ENCODE peak calls at places on chromosome 3, in nine cellular contexts. D, T, Q, R, A, K, F, Y and O are unnamed samples.
A peak's percentile ranks its signal among the peaks of the same experiment; 100 is the strongest.

GRCh38 chr3:57948782-57949242 is 59.4 kb upstream of the FLNB start:
- DNase-seq in F (no peak), K (peak; percentile 8), R (no peak), A (no peak), Y (peak; percentile 52), Q (no peak), T (no peak), D (peak; percentile 64), O (no peak)

GRCh38 chr3:155908605-155909004 is 38.2 kb downstream of the GMPS start:
- DNase-seq in D (no peak), T (no peak), A (no peak), R (no peak), Y (no peak), Q (no peak), K (no peak), F (no peak), O (no peak)

GRCh38 chr3:129022114-129022994 is 21.2 kb downstream of the EFCC1 start:
- DNase-seq in A (peak; percentile 61), Y (no peak), R (peak; percentile 91), D (peak; percentile 96), Q (peak; percentile 53), K (peak; percentile 69), T (no peak), F (no peak), O (no peak)

GRCh38 chr3:153621988-153622387 is 460.0 kb downstream of the RAP2B start:
- DNase-seq in D (no peak), R (no peak), Q (no peak), A (no peak), T (no peak), Y (no peak), F (no peak), K (no peak), O (peak; percentile 52)

GRCh38 chr3:155701882-155702465 is 42.9 kb downstream of the PLCH1 start:
- DNase-seq in A (peak; percentile 65), R (no peak), Q (peak; percentile 8), D (no peak), K (no peak), Y (no peak), T (no peak), F (peak; percentile 6), O (peak; percentile 57)

GRCh38 chr3:23959147-23959900 is 14.2 kb downstream of the NR1D2 start:
- DNase-seq in K (no peak), T (no peak), A (peak; percentile 94), Q (peak; percentile 72), R (no peak), F (peak; percentile 40), D (no peak), Y (no peak), O (peak; percentile 93)

GRCh38 chr3:127172670-127173515 is 20.0 kb upstream of the PRR23E start:
- DNase-seq in R (no peak), Q (peak; percentile 21), F (peak; percentile 47), A (peak; percentile 78), T (no peak), D (no peak), Y (peak; percentile 77), K (no peak), O (peak; percentile 14)

GRCh38 chr3:180882115-180882514 is 30.4 kb upstream of the FXR1 start:
- DNase-seq in Y (no peak), K (no peak), T (no peak), Q (no peak), D (no peak), F (no peak), R (no peak), A (no peak), O (no peak)

GRCh38 chr3:48507256-48508061 is 3.5 kb upstream of the SHISA5 start:
- DNase-seq in Y (peak; percentile 95), T (peak; percentile 68), K (peak; percentile 60), D (no peak), F (peak; percentile 29), Q (no peak), R (peak; percentile 40), A (peak; percentile 55), O (peak; percentile 85)

GRCh38 chr3:89503891-89504391 is 396.5 kb downstream of the EPHA3 start:
- DNase-seq in F (no peak), K (no peak), Q (no peak), R (no peak), Y (no peak), D (no peak), T (no peak), A (no peak), O (no peak)

GRCh38 chr3:170055209-170055608 is 17.4 kb downstream of the GPR160 start:
- DNase-seq in R (no peak), Y (no peak), A (peak; percentile 44), Q (no peak), K (no peak), F (peak; percentile 23), D (no peak), T (no peak), O (peak; percentile 65)

GRCh38 chr3:25604107-25604805 is 60.5 kb downstream of the TOP2B start:
- DNase-seq in A (peak; percentile 83), K (no peak), D (no peak), Y (no peak), Q (peak; percentile 33), R (no peak), T (no peak), F (peak; percentile 85), O (peak; percentile 54)

GRCh38 chr3:187042874-187043458 is 96.3 kb downstream of the RPL39L start:
- DNase-seq in F (no peak), A (no peak), R (no peak), D (no peak), T (no peak), Y (no peak), Q (no peak), K (no peak), O (no peak)

GRCh38 chr3:100335137-100335833 is 728 bp downstream of the NIT2 start:
- DNase-seq in A (peak; percentile 30), Q (no peak), D (no peak), T (no peak), R (peak; percentile 30), Y (peak; percentile 67), K (peak; percentile 51), F (no peak), O (peak; percentile 45)

GRCh38 chr3:193464889-193465288 is 86.3 kb upstream of the ATP13A5 start:
- DNase-seq in Q (no peak), F (no peak), A (no peak), T (no peak), K (no peak), D (no peak), R (no peak), Y (no peak), O (no peak)

GRCh38 chr3:160665784-160666526 is 11.0 kb upstream of the ARL14 start:
- DNase-seq in Q (peak; percentile 69), K (no peak), D (no peak), A (peak; percentile 94), F (peak; percentile 85), R (no peak), T (no peak), Y (no peak), O (peak; percentile 84)

DNA sequence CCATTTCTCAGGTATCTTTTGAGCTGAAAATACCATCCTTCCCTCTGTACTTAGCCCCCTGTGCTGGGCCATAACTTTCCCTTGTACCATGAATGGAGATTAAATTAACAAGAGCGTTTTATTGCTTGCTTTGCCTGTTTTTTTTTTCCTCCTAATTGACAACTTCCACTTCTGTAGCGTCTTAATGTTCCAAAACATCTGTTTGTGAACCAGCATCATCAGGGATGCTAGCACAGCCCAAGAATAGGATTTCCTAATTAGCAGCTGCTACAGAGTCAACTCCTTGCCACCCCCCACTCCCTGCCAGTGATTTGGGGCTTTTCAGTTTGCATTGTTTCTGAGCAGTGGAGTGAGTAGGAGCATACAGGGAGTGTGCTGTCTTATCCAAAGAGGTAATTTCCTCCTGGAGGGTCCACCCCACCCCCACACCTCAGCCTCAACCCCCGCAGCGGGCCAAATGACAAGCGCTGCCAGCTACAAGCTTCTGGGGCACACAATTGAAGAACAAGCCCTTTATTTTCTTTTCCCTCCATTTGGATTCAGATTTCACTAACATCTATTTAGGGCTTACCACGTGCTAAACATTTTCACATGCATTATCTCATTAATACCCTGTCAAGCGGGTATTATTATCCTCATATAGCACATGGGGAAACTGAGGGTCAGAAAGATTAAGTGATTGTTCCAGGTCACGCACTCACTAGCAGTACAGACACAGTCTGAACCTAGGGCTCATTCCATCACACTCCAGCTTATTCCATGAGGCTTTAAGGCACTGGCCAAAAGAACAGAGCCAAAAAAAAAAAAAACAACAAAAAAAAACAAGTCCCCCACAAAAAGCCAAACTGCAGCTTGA is 16.5 kb downstream of the HEG1 start:
- DNase-seq in D (no peak), Y (peak; percentile 73), T (no peak), Q (no peak), F (no peak), R (no peak), K (no peak), A (no peak), O (no peak)
- H3K4me3 ChIP-seq in D (no peak overlapping the region), Y (peak overlapping the region; percentile 64), T (no peak overlapping the region), Q (no peak overlapping the region), F (no peak overlapping the region), R (no peak overlapping the region), K (no peak overlapping the region), A (no peak overlapping the region), O (no peak overlapping the region)

GRCh38 chr3:72919520-72919919 is 31.7 kb downstream of the GXYLT2 start:
- DNase-seq in D (no peak), A (no peak), K (no peak), F (no peak), Y (no peak), R (no peak), T (no peak), Q (no peak), O (no peak)

GRCh38 chr3:72924055-72924454 is 36.2 kb downstream of the GXYLT2 start:
- DNase-seq in A (no peak), Q (no peak), Y (peak; percentile 58), K (no peak), T (no peak), F (no peak), D (no peak), R (no peak), O (no peak)
- TF ChIP-seq CTCF in A (no peak), Q (no peak), Y (peak; percentile 68), K (no peak), T (no peak), F (peak; percentile 34), D (no peak), R (no peak), O (peak; percentile 8)

DNA sequence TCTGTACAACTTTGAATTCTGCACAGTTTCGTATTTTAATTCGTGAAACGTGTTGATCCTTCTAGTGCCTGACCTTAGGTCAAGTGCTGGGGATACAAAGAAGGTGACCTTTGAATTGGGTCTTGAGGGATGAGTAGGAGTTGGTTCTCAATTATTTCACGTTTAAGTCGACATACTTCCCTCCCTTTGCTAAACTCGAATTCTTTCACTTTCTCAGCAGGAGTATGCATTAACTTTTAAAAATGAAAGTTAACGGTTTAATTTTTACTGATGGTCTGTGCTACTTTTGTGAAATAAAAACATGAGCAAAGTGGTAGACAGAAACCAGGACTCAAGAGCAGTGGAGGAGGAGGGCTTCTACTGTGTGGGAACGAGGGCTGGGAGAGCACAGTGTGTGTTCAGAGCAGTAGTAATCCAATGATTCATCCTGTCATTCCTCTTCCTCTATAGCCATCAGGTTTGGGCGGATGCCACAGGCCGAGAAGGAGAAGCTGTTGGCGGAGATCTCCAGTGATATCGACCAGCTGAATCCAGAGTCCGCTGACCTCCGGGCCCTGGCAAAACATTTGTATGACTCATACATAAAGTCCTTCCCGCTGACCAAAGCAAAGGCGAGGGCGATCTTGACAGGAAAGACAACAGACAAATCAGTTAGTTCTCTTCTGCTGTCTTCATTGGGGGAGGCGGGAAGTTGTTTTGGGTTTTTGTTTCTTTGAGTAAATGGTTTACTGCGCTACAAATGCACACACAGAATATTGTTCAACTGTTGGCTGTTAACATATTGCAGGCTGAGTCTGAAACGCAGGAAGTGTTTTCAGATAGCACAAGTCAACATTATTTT is 78.6 kb upstream of the TSEN2 start:
- DNase-seq in F (peak; percentile 96), D (peak; percentile 95), K (peak; percentile 90), R (peak; percentile 91), A (peak; percentile 99), Q (peak; percentile 86), T (no peak), Y (peak; percentile 52), O (peak; percentile 49)
- H3K4me3 ChIP-seq in F (no peak overlapping the region), D (no peak overlapping the region), K (no peak overlapping the region), R (no peak overlapping the region), A (no peak overlapping the region), Q (no peak overlapping the region), T (no peak overlapping the region), Y (no peak overlapping the region), O (no peak overlapping the region)

GRCh38 chr3:139231555-139232281 is 112.1 kb upstream of the MRPS22 start:
- DNase-seq in K (no peak), F (no peak), D (no peak), A (no peak), T (no peak), Q (no peak), R (no peak), Y (no peak), O (no peak)
- TF ChIP-seq CTCF in K (no peak), F (no peak), D (no peak), A (no peak), T (no peak), Q (no peak), R (no peak), Y (no peak), O (no peak)